ENCODE peak calls at places on chromosomes 1 and 21, in four cellular contexts. S is AG09309; X is endothelial cell; U is stimulated activated CD4-positive, alpha-beta T cell treated with anti-CD3 and anti-CD28 coated beads, Interleukin-1b, Interleukin-23, amount 100 ng/mL, for 48 hours. N is an unnamed sample.

GRCh38 chr1:155198547-155198906 is 9.2 kb downstream of the THBS3 start:
- DNase-seq in U (no peak), S (no peak), X (no peak), N (no peak)

GRCh38 chr1:237542525-237543418 is 347.9 kb downstream of the ZP4 start:
- DNase-seq in U (no peak), S (no peak), X (no peak), N (no peak)

GRCh38 chr1:16187748-16188401 is 24.6 kb downstream of the ARHGEF19 start:
- DNase-seq in U (peak; percentile 76), X (peak; percentile 87), S (peak; percentile 42), N (no peak)

GRCh38 chr1:175376194-175376593 is 183.6 kb upstream of the KIAA0040 start:
- DNase-seq in U (no peak), S (no peak), X (no peak), N (no peak)

GRCh38 chr1:47782414-47783165 is 214.6 kb downstream of the TRABD2B start:
- DNase-seq in X (no peak), U (no peak), S (no peak), N (no peak)

GRCh38 chr1:203410117-203410900 is 59.4 kb upstream of the FMOD start:
- DNase-seq in X (no peak), U (no peak), S (no peak), N (no peak)

GRCh38 chr1:218803351-218803997 is 370.2 kb upstream of the LYPLAL1 start:
- DNase-seq in S (no peak), U (no peak), X (no peak), N (no peak)

GRCh38 chr1:119929643-119930310 is 33.5 kb upstream of the ADAM30 start:
- DNase-seq in U (no peak), X (no peak), S (no peak), N (no peak)

GRCh38 chr1:66258404-66259105 is 275.4 kb upstream of the SGIP1 start:
- DNase-seq in S (no peak), X (no peak), U (no peak), N (no peak)

GRCh38 chr1:179229214-179230140 is at the start of gene ABL2:
- DNase-seq in U (peak; percentile 45), S (no peak), X (peak; percentile 53), N (no peak)

GRCh38 chr21:28884481-28884880 is 108.2 kb downstream of the LTN1 start:
- DNase-seq in X (no peak), U (no peak), S (no peak), N (no peak)

GRCh38 chr1:116178837-116179236 is 67.6 kb downstream of the MAB21L3 start:
- DNase-seq in U (no peak), S (no peak), X (no peak), N (no peak)

GRCh38 chr21:42724226-42724920 is 71.0 kb downstream of the PDE9A start:
- DNase-seq in X (no peak), U (no peak), S (peak; percentile 73), N (peak; percentile 76)

GRCh38 chr1:79663916-79664315 is 657.4 kb upstream of the ADGRL4 start:
- DNase-seq in S (no peak), U (no peak), X (no peak), N (no peak)

GRCh38 chr1:185973645-185974044 is 239.5 kb downstream of the HMCN1 start:
- DNase-seq in S (peak; percentile 92), X (no peak), U (no peak), N (peak; percentile 93)

GRCh38 chr1:101308935-101309333 is 72.1 kb downstream of the S1PR1 start:
- DNase-seq in S (no peak), U (no peak), X (no peak), N (no peak)

GRCh38 chr1:192788184-192788583 is 20.7 kb upstream of the RGS2 start:
- DNase-seq in X (peak; percentile 26), U (no peak), S (peak; percentile 46), N (peak; percentile 62)

GRCh38 chr1:231242516-231243198 is 1.6 kb downstream of the GNPAT start:
- DNase-seq in X (no peak), S (no peak), U (no peak), N (no peak)

GRCh38 chr1:205325334-205325884 is 3.9 kb upstream of the NUAK2 start:
- DNase-seq in S (peak; percentile 57), U (peak; percentile 28), X (peak; percentile 84), N (no peak)

GRCh38 chr1:181784039-181784683 is 277.4 kb downstream of the ZNF648 start:
- DNase-seq in U (no peak), X (no peak), S (no peak), N (no peak)

GRCh38 chr1:93346472-93346991 is 825 bp downstream of the DR1 start:
- DNase-seq in S (no peak), X (peak; percentile 14), U (peak; percentile 21), N (no peak)

GRCh38 chr1:21362096-21362495 is 71.8 kb upstream of the ECE1 start:
- DNase-seq in U (no peak), X (no peak), S (no peak), N (no peak)

GRCh38 chr1:74522143-74522542 is 9.7 kb upstream of the LRRC53 start:
- DNase-seq in X (peak; percentile 41), U (no peak), S (no peak), N (no peak)

GRCh38 chr21:40902299-40902698 is 55.3 kb upstream of the DSCAM start:
- DNase-seq in X (no peak), U (no peak), S (no peak), N (no peak)

GRCh38 chr1:200233393-200233792 is 176.4 kb downstream of the ZNF281 start:
- DNase-seq in U (no peak), X (no peak), S (no peak), N (no peak)

GRCh38 chr1:112954945-112955677 is 885 bp downstream of the SLC16A1 start:
- DNase-seq in U (peak; percentile 72), S (no peak), X (peak; percentile 51), N (no peak)

GRCh38 chr1:41495171-41495948 is 10.9 kb upstream of the EDN2 start:
- DNase-seq in U (no peak), X (peak; percentile 50), S (no peak), N (no peak)

GRCh38 chr21:41663805-41664788 is 102.8 kb downstream of the RIPK4 start:
- DNase-seq in U (no peak), X (no peak), S (no peak), N (no peak)

GRCh38 chr1:38738207-38738606 is 121.4 kb downstream of the RRAGC start:
- DNase-seq in U (no peak), S (no peak), X (no peak), N (no peak)

GRCh38 chr1:237154173-237154572 is 112.2 kb downstream of the RYR2 start:
- DNase-seq in X (no peak), S (no peak), U (no peak), N (no peak)

GRCh38 chr1:169692766-169693460 is 18.5 kb downstream of the SELL start:
- DNase-seq in S (no peak), U (no peak), X (no peak), N (no peak)

GRCh38 chr1:241600496-241600901 is 39.7 kb downstream of the CHML start:
- DNase-seq in S (peak; percentile 43), X (no peak), U (no peak), N (peak; percentile 48)